ENCODE peak calls at places on chromosome X, in seven cellular contexts. Q, G, V, D, E, U and P are unnamed samples.

GRCh38 chrX:3094261-3094660 is 53.0 kb downstream of the ARSF start:
- DNase-seq in D (no peak), U (no peak), V (no peak), E (no peak), Q (peak; percentile 15), G (no peak), P (no peak)

GRCh38 chrX:109475174-109475891 is 6.6 kb downstream of the GUCY2F start:
- DNase-seq in D (peak; percentile 26), U (no peak), V (peak; percentile 35), Q (peak; percentile 54), G (peak; percentile 31), E (peak; percentile 54), P (no peak)

GRCh38 chrX:50707376-50707775 is 106.6 kb downstream of the SHROOM4 start:
- DNase-seq in G (no peak), D (no peak), V (no peak), Q (no peak), U (no peak), E (no peak), P (no peak)

GRCh38 chrX:23749576-23749975 is 6.5 kb upstream of the ACOT9 start:
- DNase-seq in E (no peak), D (no peak), G (no peak), Q (no peak), U (no peak), V (no peak), P (no peak)

GRCh38 chrX:103309860-103310591 is 764 bp downstream of the BEX2 start:
- DNase-seq in U (no peak), E (no peak), V (no peak), Q (no peak), D (no peak), G (peak; percentile 56), P (no peak)

GRCh38 chrX:29542147-29542546 is 673.2 kb upstream of the MAGEB2 start:
- DNase-seq in V (no peak), D (no peak), Q (no peak), G (no peak), E (no peak), U (no peak), P (no peak)

GRCh38 chrX:115337735-115338134 is 48.2 kb downstream of the LUZP4 start:
- DNase-seq in D (no peak), U (no peak), G (no peak), E (no peak), V (no peak), Q (no peak), P (no peak)

GRCh38 chrX:67555578-67556203 is 11.9 kb downstream of the AR start:
- DNase-seq in G (peak; percentile 45), U (no peak), V (peak; percentile 8), Q (no peak), D (peak; percentile 38), E (peak; percentile 46), P (no peak)

GRCh38 chrX:18793601-18794089 is 86.2 kb downstream of the PPEF1 start:
- DNase-seq in D (peak; percentile 27), U (no peak), E (peak; percentile 35), Q (no peak), G (peak; percentile 43), V (peak; percentile 1), P (peak; percentile 38)

GRCh38 chrX:20320461-20321159 is 53.9 kb upstream of the RPS6KA3 start:
- DNase-seq in E (no peak), G (no peak), V (peak; percentile 90), D (no peak), Q (no peak), U (peak; percentile 57), P (no peak)

DNA sequence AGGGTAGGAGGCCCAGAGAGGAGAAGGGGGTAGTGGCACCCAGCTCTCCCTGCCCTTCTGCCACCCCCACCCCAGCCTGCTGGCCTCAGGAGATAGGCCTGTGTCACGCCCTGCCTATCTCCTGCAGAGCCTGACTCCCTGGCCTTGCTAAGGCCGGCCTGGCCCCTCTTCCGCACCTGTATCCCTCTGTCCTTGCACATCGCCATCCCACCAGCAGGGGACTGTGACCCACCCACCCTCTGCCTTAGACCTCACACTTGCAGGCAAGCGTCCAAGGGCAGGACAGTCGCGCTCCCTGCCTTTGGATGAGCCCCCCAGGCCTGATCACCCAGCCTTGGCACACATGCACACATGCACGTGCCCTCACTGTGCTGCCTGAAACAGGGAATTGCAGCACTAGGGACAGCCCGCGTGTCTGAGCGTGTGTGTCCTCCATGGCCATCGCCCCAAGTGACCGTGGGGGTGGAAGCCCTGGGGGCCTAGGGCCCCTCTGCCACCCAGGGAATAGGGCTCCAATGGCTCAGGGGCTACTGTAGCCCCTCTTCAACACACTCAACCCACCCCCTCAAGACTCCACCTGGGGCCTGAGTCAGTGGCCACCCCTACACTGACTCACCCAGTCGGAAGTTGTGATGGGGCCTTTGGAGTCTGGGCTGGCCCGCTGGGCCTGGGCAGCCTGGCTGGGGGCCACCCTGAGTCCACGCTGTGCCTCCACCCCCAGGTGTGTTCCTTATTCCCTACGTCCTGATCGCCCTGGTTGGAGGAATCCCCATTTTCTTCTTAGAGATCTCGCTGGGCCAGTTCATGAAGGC is 2.1 kb downstream of the SLC6A8 start:
- DNase-seq in E (no peak), Q (no peak), G (peak; percentile 69), U (no peak), D (peak; percentile 56), V (no peak), P (no peak)
- H3K9ac ChIP-seq in E (no peak overlapping the region), Q (peak overlapping the region; percentile 56), G (no peak overlapping the region), U (no peak overlapping the region), D (peak overlapping the region; percentile 90), V (peak overlapping the region; percentile 64), P (no peak overlapping the region)

GRCh38 chrX:134990475-134991473 is at the start of gene SMIM10:
- DNase-seq in G (peak; percentile 78), U (no peak), D (peak; percentile 83), V (no peak), Q (no peak), E (peak; percentile 55), P (no peak)
- TF ChIP-seq YY1 in G (peak; percentile 32), U (no peak), D (peak; percentile 27), V (no peak), Q (no peak), E (peak; percentile 23), P (no peak)

GRCh38 chrX:22690116-22690515 is 309.6 kb upstream of the DDX53 start:
- DNase-seq in D (no peak), E (no peak), U (no peak), V (no peak), Q (no peak), G (peak; percentile 21), P (no peak)
- H3K9ac ChIP-seq in D (no peak overlapping the region), E (no peak overlapping the region), U (no peak overlapping the region), V (no peak overlapping the region), Q (no peak overlapping the region), G (no peak overlapping the region), P (no peak overlapping the region)

GRCh38 chrX:123720486-123720885 is 12.4 kb downstream of the THOC2 start:
- DNase-seq in V (no peak), G (no peak), Q (no peak), E (no peak), U (no peak), D (no peak), P (no peak)
- TF ChIP-seq YY1 in V (no peak), G (no peak), Q (no peak), E (no peak), U (no peak), D (no peak), P (no peak)

GRCh38 chrX:12583543-12583942 is 207.7 kb upstream of the PRPS2 start:
- DNase-seq in E (no peak), G (no peak), V (no peak), U (no peak), D (no peak), Q (no peak), P (no peak)
- H3K9ac ChIP-seq in E (no peak overlapping the region), G (no peak overlapping the region), V (no peak overlapping the region), U (no peak overlapping the region), D (no peak overlapping the region), Q (no peak overlapping the region), P (no peak overlapping the region)

GRCh38 chrX:40912576-40912975 is 172.7 kb upstream of the USP9X start:
- DNase-seq in E (no peak), D (no peak), V (no peak), G (no peak), Q (no peak), U (no peak), P (no peak)
- TF ChIP-seq YY1 in E (no peak), D (no peak), V (no peak), G (no peak), Q (no peak), U (no peak), P (no peak)

GRCh38 chrX:69066021-69066757 is 99.1 kb downstream of the PJA1 start:
- DNase-seq in U (no peak), D (no peak), G (no peak), E (peak; percentile 16), V (no peak), Q (no peak), P (no peak)
- H3K9ac ChIP-seq in U (no peak overlapping the region), D (no peak overlapping the region), G (no peak overlapping the region), E (no peak overlapping the region), V (no peak overlapping the region), Q (no peak overlapping the region), P (no peak overlapping the region)

DNA sequence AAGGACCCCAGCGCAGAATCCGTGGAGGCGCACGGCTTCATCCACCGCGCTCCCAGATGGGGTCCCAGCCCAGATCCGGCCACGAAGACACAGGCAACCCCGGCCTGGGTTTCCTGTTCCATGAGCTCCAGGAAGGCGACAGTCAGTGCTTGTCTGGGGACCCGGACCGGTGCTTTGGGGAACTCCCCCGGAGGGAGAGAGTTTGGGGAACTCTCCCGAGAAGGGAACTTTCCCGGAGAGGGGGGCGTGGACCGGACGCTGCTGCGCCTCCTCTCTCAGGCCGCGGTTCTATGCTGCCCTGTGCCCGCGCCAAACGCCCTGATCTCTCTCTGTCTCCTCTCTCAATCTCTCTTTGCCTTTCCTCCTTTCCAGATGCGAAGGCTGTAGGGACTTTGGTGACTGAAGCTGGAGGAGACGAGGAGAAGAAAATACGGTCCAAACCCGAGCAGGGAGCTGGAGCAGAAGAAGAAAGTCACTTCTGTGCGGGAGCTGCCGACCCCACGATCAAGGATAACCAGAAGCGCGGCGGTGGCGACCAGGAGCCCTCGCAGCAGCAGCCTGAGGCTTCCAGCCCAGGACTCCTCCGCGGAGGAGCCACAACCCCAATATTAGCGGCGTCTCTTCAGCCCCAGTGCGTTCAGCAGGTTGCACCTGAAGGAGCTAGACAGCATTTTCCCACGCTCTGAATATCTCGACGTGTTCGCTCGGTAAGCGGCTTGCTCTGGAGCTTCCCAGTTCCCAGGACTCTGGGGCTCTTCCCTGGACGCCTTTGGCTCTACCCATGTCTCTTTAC is 47.6 kb upstream of the NKAP start:
- DNase-seq in V (no peak), E (peak; percentile 57), U (no peak), G (peak; percentile 32), Q (no peak), D (no peak), P (no peak)
- TF ChIP-seq YY1 in V (no peak), E (no peak), U (no peak), G (no peak), Q (no peak), D (no peak), P (no peak)

GRCh38 chrX:108186811-108187210 is 95.2 kb downstream of the ATG4A start:
- DNase-seq in E (no peak), G (no peak), V (peak; percentile 36), Q (peak; percentile 46), D (no peak), U (no peak), P (no peak)
- H3K9ac ChIP-seq in E (no peak overlapping the region), G (no peak overlapping the region), V (no peak overlapping the region), Q (no peak overlapping the region), D (no peak overlapping the region), U (no peak overlapping the region), P (no peak overlapping the region)